ENCODE peak calls at places on chromosome 3, in eight cellular contexts. I is choroid plexus epithelial cell, G is GM23248, H is heart left ventricle, V is left ventricle myocardium inferior, N is cardiac muscle cell, T is BE2C, K is epithelial cell of esophagus. O is an unnamed sample.
A peak's percentile ranks its signal among the peaks of the same experiment; 100 is the strongest.

GRCh38 chr3:70811880-70812279 is 499.4 kb upstream of the MDFIC2 start:
- DNase-seq in I (peak; percentile 97), G (peak; percentile 62), H (no peak), V (no peak), N (peak; percentile 90), T (no peak), K (peak; percentile 82), O (no peak)

GRCh38 chr3:46866720-46867549 is 3.7 kb upstream of the MYL3 start:
- DNase-seq in I (peak; percentile 53), G (peak; percentile 64), H (peak; percentile 93), V (peak; percentile 88), N (peak; percentile 71), T (peak; percentile 74), K (peak; percentile 48), O (no peak)

GRCh38 chr3:153219147-153219546 is 57.1 kb downstream of the RAP2B start:
- DNase-seq in I (peak; percentile 30), G (peak; percentile 61), H (no peak), V (no peak), N (peak; percentile 27), T (no peak), K (peak; percentile 66), O (no peak)

GRCh38 chr3:56001537-56001936 is 466.7 kb downstream of the ERC2 start:
- DNase-seq in I (no peak), G (no peak), H (no peak), V (no peak), N (no peak), T (no peak), K (no peak), O (no peak)

GRCh38 chr3:190319660-190320059 is 2.6 kb downstream of the CLDN1 start:
- DNase-seq in I (peak; percentile 19), G (no peak), H (no peak), V (no peak), N (no peak), T (no peak), K (peak; percentile 97), O (no peak)

GRCh38 chr3:172261053-172261452 is 187.2 kb downstream of the GHSR start:
- DNase-seq in I (peak; percentile 52), G (peak; percentile 32), H (no peak), V (no peak), N (no peak), T (no peak), K (peak; percentile 24), O (no peak)

GRCh38 chr3:25582242-25582641 is 82.5 kb downstream of the TOP2B start:
- DNase-seq in I (peak; percentile 97), G (peak; percentile 51), H (no peak), V (no peak), N (peak; percentile 46), T (no peak), K (peak; percentile 65), O (peak; percentile 41)

GRCh38 chr3:12947504-12948369 is 106.4 kb upstream of the RPL32 start:
- DNase-seq in I (peak; percentile 85), G (peak; percentile 79), H (no peak), V (peak; percentile 75), N (peak; percentile 83), T (no peak), K (peak; percentile 86), O (no peak)

GRCh38 chr3:184259878-184260570 is 1.3 kb downstream of the CAMK2N2 start:
- DNase-seq in I (peak; percentile 38), G (peak; percentile 68), H (no peak), V (peak; percentile 29), N (peak; percentile 44), T (peak; percentile 55), K (peak; percentile 41), O (no peak)

GRCh38 chr3:85005947-85006346 is 47.2 kb downstream of the CADM2 start:
- DNase-seq in I (no peak), G (no peak), H (no peak), V (no peak), N (no peak), T (peak; percentile 12), K (no peak), O (no peak)

GRCh38 chr3:47022540-47023161 is 43.2 kb downstream of the NBEAL2 start:
- DNase-seq in I (peak; percentile 47), G (peak; percentile 40), H (no peak), V (no peak), N (peak; percentile 13), T (no peak), K (no peak), O (no peak)

GRCh38 chr3:182862159-182862860 is 69.0 kb downstream of the ATP11B start:
- DNase-seq in I (no peak), G (no peak), H (no peak), V (no peak), N (no peak), T (no peak), K (no peak), O (no peak)

GRCh38 chr3:48607519-48607918 is 1.9 kb downstream of the UQCRC1 start:
- DNase-seq in I (no peak), G (peak; percentile 52), H (peak; percentile 36), V (no peak), N (peak; percentile 7), T (no peak), K (peak; percentile 30), O (no peak)

GRCh38 chr3:126816956-126817777 is 113.1 kb downstream of the CHCHD6 start:
- DNase-seq in I (peak; percentile 10), G (peak; percentile 28), H (no peak), V (peak; percentile 20), N (peak; percentile 13), T (no peak), K (no peak), O (no peak)

GRCh38 chr3:160564949-160565441 is 376 bp downstream of the KPNA4 start:
- DNase-seq in I (peak; percentile 69), G (peak; percentile 86), H (peak; percentile 84), V (peak; percentile 72), N (peak; percentile 68), T (peak; percentile 69), K (peak; percentile 79), O (no peak)

GRCh38 chr3:194139085-194139976 is 3.4 kb downstream of the HES1 start:
- DNase-seq in I (peak; percentile 79), G (peak; percentile 88), H (no peak), V (peak; percentile 33), N (peak; percentile 72), T (peak; percentile 77), K (peak; percentile 94), O (peak; percentile 85)

GRCh38 chr3:41148446-41148845 is 50.9 kb upstream of the CTNNB1 start:
- DNase-seq in I (peak; percentile 33), G (no peak), H (no peak), V (no peak), N (no peak), T (no peak), K (no peak), O (no peak)

GRCh38 chr3:151630938-151631417 is 102.7 kb upstream of the AADACL2 start:
- DNase-seq in I (peak; percentile 87), G (peak; percentile 45), H (no peak), V (no peak), N (peak; percentile 87), T (no peak), K (peak; percentile 43), O (peak; percentile 21)

GRCh38 chr3:178966299-178967183 is 105.1 kb downstream of the ZMAT3 start:
- DNase-seq in I (peak; percentile 65), G (peak; percentile 67), H (no peak), V (peak; percentile 12), N (peak; percentile 57), T (no peak), K (peak; percentile 51), O (peak; percentile 17)
- H3K4me3 ChIP-seq in I (peak overlapping the region; percentile 25), G (peak overlapping the region; percentile 58), H (peak overlapping the region; percentile 23), V (peak overlapping the region; percentile 40), N (no peak overlapping the region), T (no peak overlapping the region), K (no peak overlapping the region), O (no peak overlapping the region)

GRCh38 chr3:185824051-185824466 is 783 bp downstream of the IGF2BP2 start:
- DNase-seq in I (no peak), G (peak; percentile 60), H (no peak), V (no peak), N (peak; percentile 32), T (no peak), K (no peak), O (no peak)

GRCh38 chr3:185822221-185822956 is 2.5 kb downstream of the IGF2BP2 start:
- DNase-seq in I (peak; percentile 73), G (peak; percentile 84), H (no peak), V (no peak), N (peak; percentile 68), T (no peak), K (peak; percentile 71), O (no peak)

GRCh38 chr3:185824467-185825378 is at the start of gene IGF2BP2:
- DNase-seq in I (peak; percentile 88), G (peak; percentile 92), H (peak; percentile 81), V (peak; percentile 74), N (peak; percentile 93), T (peak; percentile 52), K (peak; percentile 89), O (no peak)

GRCh38 chr3:185822957-185823279 is 1.9 kb downstream of the IGF2BP2 start:
- DNase-seq in I (no peak), G (peak; percentile 19), H (no peak), V (no peak), N (no peak), T (no peak), K (no peak), O (no peak)

GRCh38 chr3:185823280-185824044 is 1.4 kb downstream of the IGF2BP2 start:
- DNase-seq in I (peak; percentile 58), G (peak; percentile 75), H (peak; percentile 76), V (peak; percentile 40), N (peak; percentile 58), T (peak; percentile 16), K (peak; percentile 58), O (no peak)
- H3K4me3 ChIP-seq in I (peak overlapping the region; percentile 89), G (peak overlapping the region; percentile 95), H (peak overlapping the region; percentile 84), V (peak overlapping the region; percentile 88), N (peak overlapping the region; percentile 94), T (peak overlapping the region; percentile 3), K (peak overlapping the region; percentile 77), O (peak overlapping the region; percentile 89)

DNA sequence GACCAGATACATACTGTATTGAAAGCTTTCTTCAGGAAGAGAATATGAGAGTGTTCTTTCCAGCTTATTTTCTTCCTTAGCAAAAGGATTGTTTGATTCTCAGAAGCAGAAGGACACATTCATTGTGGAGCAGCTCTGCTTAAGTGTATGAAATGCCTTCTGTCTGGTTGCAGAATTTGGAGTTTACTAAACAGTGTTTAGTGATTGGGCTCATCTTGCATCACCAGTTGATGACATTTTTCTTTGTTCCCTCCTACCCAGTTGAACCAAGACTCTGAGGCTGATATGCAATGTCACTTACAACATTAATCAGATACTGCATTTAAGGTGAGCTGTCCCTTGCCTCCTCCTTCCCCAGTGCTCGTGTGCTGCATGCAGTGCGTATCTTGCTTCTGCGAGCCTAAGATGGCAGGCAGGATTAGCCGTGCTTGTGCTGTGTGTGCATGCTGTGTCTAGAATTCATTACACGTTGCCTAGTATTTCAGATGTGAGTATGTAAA is 18.4 kb downstream of the ZBTB38 start:
- DNase-seq in I (peak; percentile 70), G (peak; percentile 73), H (no peak), V (no peak), N (peak; percentile 59), T (peak; percentile 51), K (no peak), O (no peak)
- H3K4me3 ChIP-seq in I (peak overlapping the region; percentile 45), G (peak overlapping the region; percentile 87), H (peak overlapping the region; percentile 20), V (peak overlapping the region; percentile 10), N (no peak overlapping the region), T (peak overlapping the region; percentile 65), K (peak overlapping the region; percentile 36), O (no peak overlapping the region)

GRCh38 chr3:149593416-149594160 is 64.2 kb downstream of the WWTR1 start:
- DNase-seq in I (no peak), G (no peak), H (no peak), V (no peak), N (no peak), T (no peak), K (no peak), O (no peak)
- H3K4me3 ChIP-seq in I (no peak overlapping the region), G (no peak overlapping the region), H (peak overlapping the region; percentile 8), V (peak overlapping the region; percentile 21), N (no peak overlapping the region), T (no peak overlapping the region), K (no peak overlapping the region), O (no peak overlapping the region)

GRCh38 chr3:67388738-67389137 is 265.7 kb downstream of the SUCLG2 start:
- DNase-seq in I (no peak), G (no peak), H (no peak), V (no peak), N (no peak), T (no peak), K (no peak), O (no peak)
- H3K4me3 ChIP-seq in I (no peak overlapping the region), G (no peak overlapping the region), H (no peak overlapping the region), V (no peak overlapping the region), N (no peak overlapping the region), T (no peak overlapping the region), K (no peak overlapping the region), O (no peak overlapping the region)

O was measured in HFF-Myc.